ENCODE peak calls at places on chromosomes 5 and 9, in eight cellular contexts. Q, J, E, D, U, Z, C and O are unnamed samples.

GRCh38 chr9:130847306-130848217 is 12.5 kb downstream of the ABL1 start:
- DNase-seq in U (peak; percentile 80), C (peak; percentile 98), D (peak; percentile 48), J (peak; percentile 92), E (peak; percentile 90), Q (peak; percentile 84), Z (peak; percentile 95), O (no peak)

GRCh38 chr9:89533396-89534187 is 35.7 kb upstream of the SEMA4D start:
- DNase-seq in J (no peak), E (no peak), Z (no peak), Q (no peak), U (no peak), C (no peak), D (no peak), O (no peak)

GRCh38 chr9:104858271-104858670 is 69.7 kb downstream of the ABCA1 start:
- DNase-seq in Z (no peak), E (no peak), U (no peak), C (peak; percentile 61), J (peak; percentile 33), Q (no peak), D (no peak), O (no peak)

GRCh38 chr5:34574976-34575467 is 81.1 kb upstream of the RAI14 start:
- DNase-seq in D (no peak), E (no peak), J (no peak), C (no peak), Z (no peak), Q (no peak), U (no peak), O (no peak)

GRCh38 chr5:161847447-161847846 is 473 bp upstream of the GABRA1 start:
- DNase-seq in Z (no peak), J (no peak), Q (no peak), C (no peak), E (no peak), D (no peak), U (no peak), O (no peak)

GRCh38 chr9:91162311-91162710 is 199.4 kb downstream of the AUH start:
- DNase-seq in J (no peak), E (no peak), U (no peak), Z (peak; percentile 54), C (peak; percentile 68), Q (no peak), D (no peak), O (no peak)

GRCh38 chr5:29963956-29964355 is 1229.5 kb upstream of the CDH6 start:
- DNase-seq in U (no peak), Q (no peak), C (no peak), D (no peak), Z (no peak), E (no peak), J (no peak), O (no peak)

GRCh38 chr5:92800360-92800759 is 780.7 kb downstream of the NR2F1-AS1 start:
- DNase-seq in C (no peak), E (no peak), J (no peak), U (no peak), Z (no peak), Q (no peak), D (no peak), O (no peak)

GRCh38 chr9:84339951-84340350 is 607 bp downstream of the SLC28A3 start:
- DNase-seq in C (peak; percentile 81), Z (no peak), U (no peak), J (no peak), Q (no peak), D (no peak), E (no peak), O (no peak)

GRCh38 chr5:56447232-56447631 is 214.1 kb upstream of the ANKRD55 start:
- DNase-seq in Q (no peak), J (no peak), E (no peak), Z (no peak), U (no peak), C (no peak), D (no peak), O (no peak)

GRCh38 chr5:488744-489688 is 35.2 kb downstream of the SLC9A3 start:
- DNase-seq in C (no peak), E (no peak), D (no peak), Q (no peak), J (no peak), U (no peak), Z (no peak), O (no peak)

DNA sequence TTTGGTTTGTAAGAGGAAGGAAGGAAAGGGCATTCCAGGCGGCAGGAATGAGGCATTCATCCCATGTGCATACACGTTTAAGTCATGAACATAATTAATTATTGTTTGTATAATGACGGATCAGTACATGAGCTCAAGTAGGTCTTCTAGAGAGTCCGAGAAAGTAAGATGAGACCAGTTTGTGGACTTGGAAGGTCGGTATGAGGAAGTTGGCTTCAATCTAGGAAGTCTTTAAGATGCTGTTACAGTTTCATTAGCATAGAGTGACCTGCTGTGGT is 2.1 kb downstream of the GTF3C4 start:
- DNase-seq in E (no peak), D (no peak), C (peak; percentile 26), U (no peak), J (no peak), Q (no peak), Z (no peak), O (no peak)
- H3K27ac ChIP-seq in E (no peak overlapping the region), D (no peak overlapping the region), C (no peak overlapping the region), U (no peak overlapping the region), J (no peak overlapping the region), Q (no peak overlapping the region), Z (no peak overlapping the region), O (no peak overlapping the region)

GRCh38 chr9:122936464-122936863 is 4.4 kb upstream of the RABGAP1 start:
- DNase-seq in U (no peak), Z (no peak), J (no peak), E (no peak), D (no peak), C (no peak), Q (no peak), O (no peak)

GRCh38 chr9:122930933-122931850 is at the start of gene ZBTB26:
- DNase-seq in Z (peak; percentile 96), Q (peak; percentile 87), D (peak; percentile 97), U (peak; percentile 98), C (peak; percentile 94), E (peak; percentile 90), J (peak; percentile 96), O (peak; percentile 84)

GRCh38 chr9:122931851-122932199 is 513 bp upstream of the ZBTB26 start:
- DNase-seq in E (no peak), J (no peak), C (no peak), Q (no peak), U (no peak), D (no peak), Z (no peak), O (no peak)

GRCh38 chr9:122929803-122930354 is 1.4 kb downstream of the ZBTB26 start:
- DNase-seq in D (no peak), Z (no peak), U (no peak), E (no peak), Q (no peak), C (no peak), J (no peak), O (no peak)

GRCh38 chr9:122930541-122930932 is 775 bp downstream of the ZBTB26 start:
- DNase-seq in Q (no peak), Z (no peak), D (no peak), U (no peak), C (no peak), E (no peak), J (no peak), O (no peak)
- H3K27ac ChIP-seq in Q (peak overlapping the region; percentile 88), Z (peak overlapping the region; percentile 88), D (peak overlapping the region; percentile 82), U (no peak overlapping the region), C (peak overlapping the region; percentile 77), E (peak overlapping the region; percentile 82), J (peak overlapping the region; percentile 82), O (no peak overlapping the region)

GRCh38 chr9:97186493-97186892 is 121.0 kb upstream of the CCDC180 start:
- DNase-seq in D (no peak), C (no peak), J (no peak), E (no peak), U (no peak), Q (no peak), Z (no peak), O (no peak)

DNA sequence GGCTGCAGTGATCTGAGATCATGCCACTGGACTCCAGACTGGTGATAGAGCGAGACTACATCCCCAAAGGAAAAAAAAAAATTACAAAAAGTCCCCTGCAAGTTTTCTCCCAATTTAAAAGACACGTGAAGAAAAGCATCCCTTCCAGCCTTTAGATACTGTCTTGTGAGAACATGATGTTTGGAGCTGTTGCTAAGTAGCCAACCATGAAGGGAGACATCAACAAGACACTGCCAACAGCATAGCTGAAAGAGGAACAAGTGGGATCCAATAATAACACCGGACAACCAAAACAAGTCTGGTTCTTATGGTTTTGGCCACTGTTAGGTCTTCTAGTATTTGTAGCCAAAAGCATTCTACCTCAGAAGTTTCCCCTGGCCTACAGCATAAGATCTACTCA is 118.9 kb upstream of the CCDC180 start:
- DNase-seq in C (no peak), E (no peak), Q (no peak), U (no peak), Z (no peak), J (no peak), D (no peak), O (no peak)
- H3K27ac ChIP-seq in C (no peak overlapping the region), E (no peak overlapping the region), Q (no peak overlapping the region), U (no peak overlapping the region), Z (no peak overlapping the region), J (no peak overlapping the region), D (no peak overlapping the region), O (no peak overlapping the region)

GRCh38 chr9:5579881-5580280 is 49.0 kb upstream of the RIC1 start:
- DNase-seq in Z (no peak), C (no peak), J (no peak), Q (no peak), E (no peak), D (no peak), U (no peak), O (no peak)
- H3K27ac ChIP-seq in Z (no peak overlapping the region), C (no peak overlapping the region), J (no peak overlapping the region), Q (no peak overlapping the region), E (no peak overlapping the region), D (no peak overlapping the region), U (no peak overlapping the region), O (no peak overlapping the region)

DNA sequence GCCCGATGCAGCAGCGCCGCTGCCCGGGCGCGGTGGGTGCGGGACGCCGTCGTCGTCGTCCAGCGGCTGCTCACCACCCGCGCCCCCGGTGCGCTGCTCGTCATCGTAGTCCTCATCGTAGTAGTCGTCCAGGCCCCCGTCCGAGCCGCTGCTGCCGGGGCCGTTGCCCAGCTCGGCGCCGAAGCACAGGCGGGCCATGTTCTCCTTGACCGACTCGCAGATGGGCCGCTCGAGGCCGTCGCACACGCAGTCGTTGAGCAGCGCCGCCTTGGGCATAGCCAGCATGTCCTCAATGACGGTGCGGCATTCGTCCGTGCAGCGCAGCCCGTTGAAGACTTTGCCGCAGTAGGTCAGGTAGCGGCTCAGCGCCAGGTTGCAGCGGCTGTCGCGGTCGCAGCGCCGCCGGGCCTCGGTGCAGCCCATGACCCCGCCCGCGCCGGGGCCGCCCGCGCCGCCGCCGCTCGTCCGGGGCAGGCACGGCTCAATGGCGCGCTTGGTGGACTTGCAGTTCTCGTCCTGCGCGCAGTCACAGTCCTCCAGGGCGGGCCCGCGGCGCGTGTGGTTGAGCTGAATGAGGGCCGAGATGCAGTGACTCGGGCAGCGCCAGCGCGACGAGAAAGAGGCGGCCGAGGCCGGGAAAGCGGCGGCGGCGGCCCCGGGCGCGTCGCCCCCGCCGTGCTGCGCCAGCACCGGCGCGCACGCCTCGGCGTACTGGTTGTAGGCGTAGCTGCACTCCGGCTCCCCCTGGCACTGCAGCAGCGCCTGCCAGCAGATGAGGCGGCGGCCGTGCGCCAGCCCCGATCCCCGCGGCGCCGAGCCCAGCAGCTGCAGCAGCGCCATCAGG is 1.2 kb downstream of the GAS1 start:
- DNase-seq in E (peak; percentile 59), J (peak; percentile 52), Q (peak; percentile 43), Z (no peak), U (peak; percentile 87), C (peak; percentile 73), D (peak; percentile 35), O (peak; percentile 66)
- H3K27ac ChIP-seq in E (peak overlapping the region; percentile 96), J (peak overlapping the region; percentile 79), Q (peak overlapping the region; percentile 77), Z (peak overlapping the region; percentile 88), U (peak overlapping the region; percentile 97), C (peak overlapping the region; percentile 40), D (peak overlapping the region; percentile 77), O (peak overlapping the region; percentile 95)